ENCODE peak calls at places on chromosome 16, in six cellular contexts. H is colonic mucosa; A is activated T-cell treated with anti-CD3 and anti-CD28 coated beads, Interleukin-2, amount 50 U/mL, for 72 hours; W is AG09309; D is stimulated activated CD8-positive, alpha-beta memory T cell treated with anti-CD3 and anti-CD28 coated beads, Interleukin-15, amount 100 ng/mL, for 24 hours; R is EL. B is an unnamed sample.

GRCh38 chr16:85390511-85391174 is 222.5 kb upstream of the GSE1 start:
- DNase-seq in D (no peak), R (peak), A (no peak), W (peak), H (peak), B (peak)

GRCh38 chr16:81650982-81651562 is 128.0 kb upstream of the PLCG2 start:
- DNase-seq in D (no peak), R (no peak), H (peak), A (no peak), W (no peak), B (no peak)

GRCh38 chr16:56801762-56802161 is 63.2 kb upstream of the SLC12A3 start:
- DNase-seq in W (no peak), A (no peak), H (no peak), R (no peak), D (no peak), B (no peak)

GRCh38 chr16:69859105-69859969 is 91.8 kb upstream of the CLEC18A start:
- DNase-seq in A (no peak), R (no peak), D (no peak), W (no peak), H (peak), B (no peak)

GRCh38 chr16:57045694-57046381 is 46.5 kb upstream of the CPNE2 start:
- DNase-seq in H (peak), A (no peak), W (no peak), R (peak), D (no peak), B (no peak)

GRCh38 chr16:20309786-20310185 is 17.5 kb downstream of the GP2 start:
- DNase-seq in H (no peak), W (no peak), R (no peak), A (no peak), D (no peak), B (no peak)

GRCh38 chr16:6966925-6967324 is 365.7 kb upstream of the RBFOX1 start:
- DNase-seq in R (no peak), H (no peak), D (no peak), A (no peak), W (no peak), B (no peak)

GRCh38 chr16:30934827-30935557 is 11.6 kb downstream of the FBXL19 start:
- DNase-seq in R (peak), H (peak), D (no peak), A (peak), W (no peak), B (no peak)

GRCh38 chr16:87210949-87211348 is 106.2 kb downstream of the C16orf95 start:
- DNase-seq in A (no peak), D (no peak), R (peak), H (no peak), W (no peak), B (no peak)

GRCh38 chr16:80725566-80726162 is 78.7 kb downstream of the CDYL2 start:
- DNase-seq in D (no peak), W (no peak), R (no peak), H (no peak), A (no peak), B (no peak)

GRCh38 chr16:526181-527014 is 1.1 kb upstream of the CAPN15 start:
- DNase-seq in R (peak), A (no peak), H (no peak), D (no peak), W (no peak), B (no peak)

GRCh38 chr16:4179020-4179419 is 62.8 kb upstream of the ADCY9 start:
- DNase-seq in R (peak), A (no peak), H (no peak), W (no peak), D (no peak), B (no peak)

GRCh38 chr16:515175-515962 is 12.1 kb upstream of the CAPN15 start:
- DNase-seq in D (no peak), W (no peak), A (no peak), R (no peak), H (no peak), B (no peak)

GRCh38 chr16:87829988-87830672 is 39.2 kb downstream of the SLC7A5 start:
- DNase-seq in A (no peak), R (no peak), D (no peak), H (no peak), W (no peak), B (no peak)

GRCh38 chr16:54455021-54455725 is 168.6 kb upstream of the IRX3 start:
- DNase-seq in H (no peak), D (no peak), W (no peak), A (no peak), R (no peak), B (no peak)

GRCh38 chr16:85554114-85554790 is 58.9 kb upstream of the GSE1 start:
- DNase-seq in A (peak), R (peak), D (no peak), W (no peak), H (peak), B (peak)

GRCh38 chr16:28549301-28549899 is 4.3 kb upstream of the SGF29 start:
- DNase-seq in R (no peak), D (no peak), W (no peak), H (peak), A (no peak), B (no peak)

GRCh38 chr16:69465083-69465721 is 40.8 kb downstream of the CYB5B start:
- DNase-seq in W (no peak), H (peak), R (peak), A (peak), D (no peak), B (no peak)

GRCh38 chr16:87963400-87963799 is 12.2 kb downstream of the BANP start:
- DNase-seq in H (no peak), R (peak), D (no peak), A (peak), W (no peak), B (no peak)

GRCh38 chr16:5065368-5065767 is 388 bp downstream of the C16orf89 start:
- DNase-seq in R (no peak), D (no peak), W (no peak), A (no peak), H (no peak), B (no peak)

GRCh38 chr16:19227643-19228042 is 57.9 kb upstream of the CLEC19A start:
- DNase-seq in H (no peak), D (no peak), R (no peak), W (no peak), A (no peak), B (no peak)

GRCh38 chr16:77090062-77090461 is 100.9 kb upstream of the MON1B start:
- DNase-seq in D (no peak), A (no peak), H (no peak), W (no peak), R (no peak), B (no peak)

GRCh38 chr16:61887903-61888302 is 148.3 kb downstream of the CDH8 start:
- DNase-seq in W (peak), H (no peak), A (no peak), R (peak), D (no peak), B (no peak)

GRCh38 chr16:54245788-54246453 is 40.7 kb downstream of the IRX3 start:
- DNase-seq in W (no peak), A (no peak), R (no peak), H (no peak), D (no peak), B (no peak)

GRCh38 chr16:82756283-82756599 is 129.5 kb downstream of the CDH13 start:
- DNase-seq in H (no peak), W (no peak), R (peak), D (no peak), A (no peak), B (no peak)

GRCh38 chr16:69526831-69527655 is 38.7 kb upstream of the NFAT5 start:
- DNase-seq in H (no peak), D (no peak), W (no peak), A (no peak), R (no peak), B (no peak)

GRCh38 chr16:46721885-46722284 is 26.3 kb downstream of the MYLK3 start:
- DNase-seq in A (no peak), D (no peak), H (no peak), W (no peak), R (no peak), B (no peak)

GRCh38 chr16:20901068-20901440 is 483 bp downstream of the LYRM1 start:
- DNase-seq in D (no peak), H (no peak), R (no peak), W (no peak), A (no peak), B (no peak)

GRCh38 chr16:27237229-27238015 is 31.1 kb downstream of the NSMCE1 start:
- DNase-seq in D (peak), A (peak), R (peak), W (no peak), H (no peak), B (peak)

GRCh38 chr16:87441886-87442580 is 49.9 kb downstream of the MAP1LC3B start:
- DNase-seq in A (no peak), W (no peak), R (peak), H (no peak), D (no peak), B (no peak)

GRCh38 chr16:63702981-63703590 is 1418.8 kb downstream of the CDH11 start:
- DNase-seq in D (no peak), W (no peak), A (no peak), R (no peak), H (no peak), B (no peak)

GRCh38 chr16:66520406-66521194 is 29.3 kb downstream of the TK2 start:
- DNase-seq in A (no peak), H (no peak), R (no peak), D (no peak), W (no peak), B (no peak)

GRCh38 chr16:67423634-67424575 is 7.0 kb upstream of the HSD11B2 start:
- DNase-seq in D (no peak), H (no peak), W (no peak), A (no peak), R (no peak), B (no peak)

GRCh38 chr16:85436636-85437160 is 176.4 kb upstream of the GSE1 start:
- DNase-seq in W (no peak), H (peak), R (no peak), D (no peak), A (no peak), B (no peak)

GRCh38 chr16:474420-475122 is 49.1 kb downstream of the RAB11FIP3 start:
- DNase-seq in A (no peak), R (no peak), W (no peak), H (peak), D (no peak), B (no peak)

GRCh38 chr16:67541391-67542263 is 13.0 kb downstream of the RIPOR1 start:
- DNase-seq in A (no peak), W (no peak), R (peak), D (no peak), H (no peak), B (no peak)

GRCh38 chr16:53224932-53225533 is 170.2 kb downstream of the CHD9 start:
- DNase-seq in A (no peak), D (no peak), H (no peak), W (no peak), R (peak), B (no peak)

GRCh38 chr16:82136956-82137818 is 32.8 kb downstream of the MPHOSPH6 start:
- DNase-seq in H (no peak), W (no peak), R (no peak), A (no peak), D (no peak), B (no peak)